ENCODE peak calls at places on chromosomes 4 and X, in seven cellular contexts. Y is A172; Q is left cardiac atrium; U is endodermal cell; G is choroid plexus epithelial cell; N is CD8-positive, alpha-beta T cell; P is EL. O is an unnamed sample.

GRCh38 chrX:50168305-50168704 is 32.5 kb downstream of the AKAP4 start:
- DNase-seq in Y (peak), Q (no peak), U (no peak), G (peak), N (no peak), P (no peak), O (no peak)

GRCh38 chr4:74092957-74093356 is 6.0 kb downstream of the CXCL2 start:
- DNase-seq in Y (no peak), Q (no peak), U (no peak), G (peak), N (no peak), P (no peak), O (no peak)

GRCh38 chr4:39613093-39613656 is 25.5 kb downstream of the SMIM14 start:
- DNase-seq in Y (peak), Q (no peak), U (no peak), G (peak), N (no peak), P (peak), O (no peak)

GRCh38 chrX:85851418-85851817 is 195.9 kb downstream of the CHM start:
- DNase-seq in Y (no peak), Q (no peak), U (peak), G (peak), N (no peak), P (no peak), O (peak)

GRCh38 chr4:122733805-122734155 is 1.3 kb downstream of the BBS12 start:
- DNase-seq in Y (no peak), Q (no peak), U (no peak), G (no peak), N (no peak), P (no peak), O (no peak)

GRCh38 chrX:53279296-53280237 is 1.8 kb downstream of the IQSEC2 start:
- DNase-seq in Y (no peak), Q (no peak), U (peak), G (no peak), N (no peak), P (no peak), O (no peak)

GRCh38 chr4:152063301-152064235 is 302.8 kb upstream of the GATB start:
- DNase-seq in Y (peak), Q (no peak), U (no peak), G (no peak), N (peak), P (no peak), O (no peak)

GRCh38 chr4:83364312-83364711 is 29.7 kb upstream of the HPSE start:
- DNase-seq in Y (no peak), Q (no peak), U (no peak), G (no peak), N (no peak), P (no peak), O (no peak)

GRCh38 chrX:100410083-100410590 is at the start of gene PCDH19:
- DNase-seq in Y (no peak), Q (peak), U (peak), G (peak), N (no peak), P (peak), O (peak)

GRCh38 chrX:43349363-43349762 is 306.7 kb upstream of the MAOA start:
- DNase-seq in Y (peak), Q (no peak), U (peak), G (peak), N (peak), P (peak), O (peak)

GRCh38 chr4:74055096-74055495 is 16.6 kb upstream of the CXCL3 start:
- DNase-seq in Y (no peak), Q (no peak), U (no peak), G (no peak), N (no peak), P (no peak), O (no peak)

GRCh38 chr4:172734555-172734954 is 434.1 kb upstream of the GALNT7 start:
- DNase-seq in Y (no peak), Q (no peak), U (no peak), G (no peak), N (no peak), P (no peak), O (no peak)

GRCh38 chrX:16827225-16827624 is 41.0 kb downstream of the TXLNG start:
- DNase-seq in Y (peak), Q (no peak), U (no peak), G (peak), N (no peak), P (no peak), O (peak)

GRCh38 chr4:68368566-68369473 is 18.9 kb upstream of the YTHDC1 start:
- DNase-seq in Y (peak), Q (no peak), U (no peak), G (peak), N (no peak), P (peak), O (no peak)

GRCh38 chrX:102714994-102715393 is 2.7 kb downstream of the GPRASP2 start:
- DNase-seq in Y (no peak), Q (no peak), U (peak), G (no peak), N (no peak), P (no peak), O (no peak)

GRCh38 chr4:40804598-40804997 is 54.8 kb downstream of the NSUN7 start:
- DNase-seq in Y (no peak), Q (no peak), U (no peak), G (no peak), N (no peak), P (no peak), O (no peak)

O was measured in dermis blood vessel endothelial cell.